ENCODE peak calls at places on chromosome 12, in five cellular contexts. One of them, this sample, is unnamed.

GRCh38 chr12:28855761-28856160 is 293.3 kb upstream of the FAR2 start:
- DNase-seq in stimulated activated CD8-positive, alpha-beta memory T cell treated with anti-CD3 and anti-CD28 coated beads, Interleukin-2, amount 100 ng/mL, for 48 hours: no peak
- DNase-seq in NCI-H345: no peak
- DNase-seq in NCI-H524 treated with DMSO at 0.1 percent for 48 hours: no peak
- DNase-seq in activated gamma-delta T cell: no peak
- DNase-seq in this sample: no peak

GRCh38 chr12:131528144-131528543 is 182.7 kb upstream of the SFSWAP start:
- DNase-seq in stimulated activated CD8-positive, alpha-beta memory T cell treated with anti-CD3 and anti-CD28 coated beads, Interleukin-2, amount 100 ng/mL, for 48 hours: no peak
- DNase-seq in NCI-H345: no peak
- DNase-seq in NCI-H524 treated with DMSO at 0.1 percent for 48 hours: no peak
- DNase-seq in activated gamma-delta T cell: no peak
- DNase-seq in this sample: no peak

GRCh38 chr12:131672311-131672940 is 38.5 kb upstream of the SFSWAP start:
- DNase-seq in stimulated activated CD8-positive, alpha-beta memory T cell treated with anti-CD3 and anti-CD28 coated beads, Interleukin-2, amount 100 ng/mL, for 48 hours: no peak
- DNase-seq in NCI-H345: no peak
- DNase-seq in NCI-H524 treated with DMSO at 0.1 percent for 48 hours: no peak
- DNase-seq in activated gamma-delta T cell: no peak
- DNase-seq in this sample: no peak

GRCh38 chr12:31465002-31465401 is 125.9 kb downstream of the DENND5B start:
- DNase-seq in stimulated activated CD8-positive, alpha-beta memory T cell treated with anti-CD3 and anti-CD28 coated beads, Interleukin-2, amount 100 ng/mL, for 48 hours: no peak
- DNase-seq in NCI-H345: no peak
- DNase-seq in NCI-H524 treated with DMSO at 0.1 percent for 48 hours: no peak
- DNase-seq in activated gamma-delta T cell: no peak
- DNase-seq in this sample: no peak

GRCh38 chr12:26188132-26188531 is 7.2 kb upstream of the SSPN start:
- DNase-seq in stimulated activated CD8-positive, alpha-beta memory T cell treated with anti-CD3 and anti-CD28 coated beads, Interleukin-2, amount 100 ng/mL, for 48 hours: no peak
- DNase-seq in NCI-H345: no peak
- DNase-seq in NCI-H524 treated with DMSO at 0.1 percent for 48 hours: no peak
- DNase-seq in activated gamma-delta T cell: no peak
- DNase-seq in this sample: no peak

GRCh38 chr12:104938371-104938770 is 19.7 kb downstream of the SLC41A2 start:
- DNase-seq in stimulated activated CD8-positive, alpha-beta memory T cell treated with anti-CD3 and anti-CD28 coated beads, Interleukin-2, amount 100 ng/mL, for 48 hours: no peak
- DNase-seq in NCI-H345: no peak
- DNase-seq in NCI-H524 treated with DMSO at 0.1 percent for 48 hours: no peak
- DNase-seq in activated gamma-delta T cell: no peak
- DNase-seq in this sample: no peak

GRCh38 chr12:90585640-90586304 is 369.2 kb downstream of the CCER1 start:
- DNase-seq in stimulated activated CD8-positive, alpha-beta memory T cell treated with anti-CD3 and anti-CD28 coated beads, Interleukin-2, amount 100 ng/mL, for 48 hours: no peak
- DNase-seq in NCI-H345: no peak
- DNase-seq in NCI-H524 treated with DMSO at 0.1 percent for 48 hours: no peak
- DNase-seq in activated gamma-delta T cell: no peak
- DNase-seq in this sample: no peak

GRCh38 chr12:91785655-91786489 is 359.8 kb downstream of the BTG1 start:
- DNase-seq in stimulated activated CD8-positive, alpha-beta memory T cell treated with anti-CD3 and anti-CD28 coated beads, Interleukin-2, amount 100 ng/mL, for 48 hours: no peak
- DNase-seq in NCI-H345: no peak
- DNase-seq in NCI-H524 treated with DMSO at 0.1 percent for 48 hours: no peak
- DNase-seq in activated gamma-delta T cell: no peak
- DNase-seq in this sample: no peak

GRCh38 chr12:4553943-4554342 is 8.1 kb upstream of the DYRK4 start:
- DNase-seq in stimulated activated CD8-positive, alpha-beta memory T cell treated with anti-CD3 and anti-CD28 coated beads, Interleukin-2, amount 100 ng/mL, for 48 hours: no peak
- DNase-seq in NCI-H345: no peak
- DNase-seq in NCI-H524 treated with DMSO at 0.1 percent for 48 hours: no peak
- DNase-seq in activated gamma-delta T cell: no peak
- DNase-seq in this sample: no peak

GRCh38 chr12:77724367-77724957 is 106.2 kb upstream of the NAV3 start:
- DNase-seq in stimulated activated CD8-positive, alpha-beta memory T cell treated with anti-CD3 and anti-CD28 coated beads, Interleukin-2, amount 100 ng/mL, for 48 hours: no peak
- DNase-seq in NCI-H345: peak
- DNase-seq in NCI-H524 treated with DMSO at 0.1 percent for 48 hours: no peak
- DNase-seq in activated gamma-delta T cell: no peak
- DNase-seq in this sample: no peak

GRCh38 chr12:48779869-48780268 is 9.0 kb downstream of the ADCY6 start:
- DNase-seq in stimulated activated CD8-positive, alpha-beta memory T cell treated with anti-CD3 and anti-CD28 coated beads, Interleukin-2, amount 100 ng/mL, for 48 hours: no peak
- DNase-seq in NCI-H345: no peak
- DNase-seq in NCI-H524 treated with DMSO at 0.1 percent for 48 hours: no peak
- DNase-seq in activated gamma-delta T cell: no peak
- DNase-seq in this sample: no peak

GRCh38 chr12:5506821-5507231 is 74.9 kb downstream of the NTF3 start:
- DNase-seq in stimulated activated CD8-positive, alpha-beta memory T cell treated with anti-CD3 and anti-CD28 coated beads, Interleukin-2, amount 100 ng/mL, for 48 hours: no peak
- DNase-seq in NCI-H345: no peak
- DNase-seq in NCI-H524 treated with DMSO at 0.1 percent for 48 hours: no peak
- DNase-seq in activated gamma-delta T cell: no peak
- DNase-seq in this sample: no peak

GRCh38 chr12:20695232-20695631 is at the start of gene SLCO1C1:
- DNase-seq in stimulated activated CD8-positive, alpha-beta memory T cell treated with anti-CD3 and anti-CD28 coated beads, Interleukin-2, amount 100 ng/mL, for 48 hours: no peak
- DNase-seq in NCI-H345: no peak
- DNase-seq in NCI-H524 treated with DMSO at 0.1 percent for 48 hours: no peak
- DNase-seq in activated gamma-delta T cell: no peak
- DNase-seq in this sample: no peak

GRCh38 chr12:11658796-11659195 is 9.3 kb downstream of the ETV6 start:
- DNase-seq in stimulated activated CD8-positive, alpha-beta memory T cell treated with anti-CD3 and anti-CD28 coated beads, Interleukin-2, amount 100 ng/mL, for 48 hours: no peak
- DNase-seq in NCI-H345: no peak
- DNase-seq in NCI-H524 treated with DMSO at 0.1 percent for 48 hours: no peak
- DNase-seq in activated gamma-delta T cell: no peak
- DNase-seq in this sample: no peak

GRCh38 chr12:106767206-106767605 is 7.3 kb upstream of the RIC8B start:
- DNase-seq in stimulated activated CD8-positive, alpha-beta memory T cell treated with anti-CD3 and anti-CD28 coated beads, Interleukin-2, amount 100 ng/mL, for 48 hours: no peak
- DNase-seq in NCI-H345: no peak
- DNase-seq in NCI-H524 treated with DMSO at 0.1 percent for 48 hours: no peak
- DNase-seq in activated gamma-delta T cell: no peak
- DNase-seq in this sample: no peak

GRCh38 chr12:19695244-19696098 is 256.2 kb downstream of the AEBP2 start:
- DNase-seq in stimulated activated CD8-positive, alpha-beta memory T cell treated with anti-CD3 and anti-CD28 coated beads, Interleukin-2, amount 100 ng/mL, for 48 hours: no peak
- DNase-seq in NCI-H345: no peak
- DNase-seq in NCI-H524 treated with DMSO at 0.1 percent for 48 hours: no peak
- DNase-seq in activated gamma-delta T cell: no peak
- DNase-seq in this sample: no peak

GRCh38 chr12:106594447-106594846 is 11.6 kb downstream of the RFX4 start:
- DNase-seq in stimulated activated CD8-positive, alpha-beta memory T cell treated with anti-CD3 and anti-CD28 coated beads, Interleukin-2, amount 100 ng/mL, for 48 hours: no peak
- DNase-seq in NCI-H345: no peak
- DNase-seq in NCI-H524 treated with DMSO at 0.1 percent for 48 hours: no peak
- DNase-seq in activated gamma-delta T cell: no peak
- DNase-seq in this sample: no peak

GRCh38 chr12:8033153-8034044 is 883 bp downstream of the FOXJ2 start:
- DNase-seq in stimulated activated CD8-positive, alpha-beta memory T cell treated with anti-CD3 and anti-CD28 coated beads, Interleukin-2, amount 100 ng/mL, for 48 hours: no peak
- DNase-seq in NCI-H345: peak
- DNase-seq in NCI-H524 treated with DMSO at 0.1 percent for 48 hours: no peak
- DNase-seq in activated gamma-delta T cell: no peak
- DNase-seq in this sample: no peak

GRCh38 chr12:109448707-109449390 is 28.3 kb downstream of the KCTD10 start:
- DNase-seq in stimulated activated CD8-positive, alpha-beta memory T cell treated with anti-CD3 and anti-CD28 coated beads, Interleukin-2, amount 100 ng/mL, for 48 hours: no peak
- DNase-seq in NCI-H345: no peak
- DNase-seq in NCI-H524 treated with DMSO at 0.1 percent for 48 hours: no peak
- DNase-seq in activated gamma-delta T cell: no peak
- DNase-seq in this sample: no peak

GRCh38 chr12:50217202-50217601 is 50.0 kb upstream of the CERS5 start:
- DNase-seq in stimulated activated CD8-positive, alpha-beta memory T cell treated with anti-CD3 and anti-CD28 coated beads, Interleukin-2, amount 100 ng/mL, for 48 hours: no peak
- DNase-seq in NCI-H345: no peak
- DNase-seq in NCI-H524 treated with DMSO at 0.1 percent for 48 hours: no peak
- DNase-seq in activated gamma-delta T cell: no peak
- DNase-seq in this sample: no peak

GRCh38 chr12:125029756-125030358 is 35.4 kb upstream of the AACS start:
- DNase-seq in stimulated activated CD8-positive, alpha-beta memory T cell treated with anti-CD3 and anti-CD28 coated beads, Interleukin-2, amount 100 ng/mL, for 48 hours: no peak
- DNase-seq in NCI-H345: no peak
- DNase-seq in NCI-H524 treated with DMSO at 0.1 percent for 48 hours: peak
- DNase-seq in activated gamma-delta T cell: no peak
- DNase-seq in this sample: no peak

GRCh38 chr12:6224550-6224949 is 24.4 kb downstream of the CD9 start:
- DNase-seq in stimulated activated CD8-positive, alpha-beta memory T cell treated with anti-CD3 and anti-CD28 coated beads, Interleukin-2, amount 100 ng/mL, for 48 hours: no peak
- DNase-seq in NCI-H345: peak
- DNase-seq in NCI-H524 treated with DMSO at 0.1 percent for 48 hours: no peak
- DNase-seq in activated gamma-delta T cell: no peak
- DNase-seq in this sample: no peak

GRCh38 chr12:51819851-51820720 is 28.4 kb downstream of the FIGNL2 start:
- DNase-seq in stimulated activated CD8-positive, alpha-beta memory T cell treated with anti-CD3 and anti-CD28 coated beads, Interleukin-2, amount 100 ng/mL, for 48 hours: no peak
- DNase-seq in NCI-H345: peak
- DNase-seq in NCI-H524 treated with DMSO at 0.1 percent for 48 hours: no peak
- DNase-seq in activated gamma-delta T cell: no peak
- DNase-seq in this sample: no peak

GRCh38 chr12:107549786-107550480 is 135.7 kb upstream of the PWP1 start:
- DNase-seq in stimulated activated CD8-positive, alpha-beta memory T cell treated with anti-CD3 and anti-CD28 coated beads, Interleukin-2, amount 100 ng/mL, for 48 hours: no peak
- DNase-seq in NCI-H345: no peak
- DNase-seq in NCI-H524 treated with DMSO at 0.1 percent for 48 hours: no peak
- DNase-seq in activated gamma-delta T cell: no peak
- DNase-seq in this sample: no peak

GRCh38 chr12:96502949-96503532 is 13.7 kb downstream of the CFAP54 start:
- DNase-seq in stimulated activated CD8-positive, alpha-beta memory T cell treated with anti-CD3 and anti-CD28 coated beads, Interleukin-2, amount 100 ng/mL, for 48 hours: no peak
- DNase-seq in NCI-H345: no peak
- DNase-seq in NCI-H524 treated with DMSO at 0.1 percent for 48 hours: no peak
- DNase-seq in activated gamma-delta T cell: no peak
- DNase-seq in this sample: no peak

GRCh38 chr12:91139264-91139663 is 28.0 kb upstream of the LUM start:
- DNase-seq in stimulated activated CD8-positive, alpha-beta memory T cell treated with anti-CD3 and anti-CD28 coated beads, Interleukin-2, amount 100 ng/mL, for 48 hours: no peak
- DNase-seq in NCI-H345: no peak
- DNase-seq in NCI-H524 treated with DMSO at 0.1 percent for 48 hours: no peak
- DNase-seq in activated gamma-delta T cell: no peak
- DNase-seq in this sample: no peak

This sample was measured in cortex of kidney.